ENCODE peak calls at places on chromosomes 3 and 15, in seven cellular contexts. G, S, K, U, E, I and D are unnamed samples. For H3K4me1, the result is how much of the 10 kb centered on the place peaks cover.

GRCh38 chr3:10055097-10055496 is 28.9 kb downstream of the FANCD2 start:
- DNase-seq in G (no peak), S (no peak), K (no peak), U (no peak), E (no peak), I (no peak), D (no peak)

GRCh38 chr15:68258684-68259083 is 18.9 kb upstream of the FEM1B start:
- DNase-seq in G (no peak), S (no peak), K (peak), U (no peak), E (no peak), I (no peak), D (peak)

GRCh38 chr3:161148832-161149475 is 43.8 kb upstream of the B3GALNT1 start:
- DNase-seq in G (no peak), S (no peak), K (no peak), U (no peak), E (no peak), I (peak), D (no peak)

GRCh38 chr3:64341355-64341754 is 116.1 kb upstream of the PRICKLE2 start:
- DNase-seq in G (no peak), S (no peak), K (peak), U (no peak), E (peak), I (peak), D (peak)

GRCh38 chr15:80403712-80404056 is 498 bp upstream of the ARNT2 start:
- DNase-seq in G (no peak), S (no peak), K (no peak), U (no peak), E (no peak), I (peak), D (peak)

GRCh38 chr15:84833447-84833846 is 16.3 kb downstream of the ALPK3 start:
- DNase-seq in G (no peak), S (peak), K (peak), U (peak), E (peak), I (peak), D (no peak)

GRCh38 chr3:59611649-59612431 is 562.0 kb upstream of the CFAP20DC start:
- DNase-seq in G (no peak), S (no peak), K (no peak), U (no peak), E (no peak), I (peak), D (no peak)

GRCh38 chr3:184565421-184566211 is 4.0 kb downstream of the EPHB3 start:
- DNase-seq in G (peak), S (no peak), K (peak), U (no peak), E (peak), I (peak), D (peak)

GRCh38 chr3:151135548-151136337 is 50.3 kb downstream of the MED12L start:
- DNase-seq in G (no peak), S (peak), K (no peak), U (no peak), E (no peak), I (peak), D (no peak)

GRCh38 chr15:53752406-53752805 is 7.1 kb downstream of the WDR72 start:
- DNase-seq in G (no peak), S (no peak), K (no peak), U (no peak), E (no peak), I (no peak), D (no peak)

GRCh38 chr15:95202569-95203349 is 971.4 kb downstream of the MCTP2 start:
- DNase-seq in G (no peak), S (peak), K (peak), U (no peak), E (peak), I (peak), D (no peak)

GRCh38 chr3:127684871-127685707 is 12.3 kb downstream of the ABTB1 start:
- DNase-seq in G (no peak), S (no peak), K (no peak), U (no peak), E (no peak), I (no peak), D (no peak)

GRCh38 chr3:46574263-46574662 is 8.2 kb upstream of the LRRC2 start:
- DNase-seq in G (no peak), S (no peak), K (no peak), U (no peak), E (no peak), I (no peak), D (no peak)

GRCh38 chr3:122942241-122942640 is 85.3 kb downstream of the SEMA5B start:
- DNase-seq in G (no peak), S (no peak), K (peak), U (no peak), E (no peak), I (no peak), D (no peak)

GRCh38 chr3:59411694-59412093 is 361.9 kb upstream of the CFAP20DC start:
- DNase-seq in G (no peak), S (no peak), K (peak), U (no peak), E (peak), I (peak), D (no peak)

GRCh38 chr3:88151358-88151757 is 1.6 kb downstream of the C3orf38 start:
- DNase-seq in G (no peak), S (no peak), K (peak), U (peak), E (no peak), I (peak), D (peak)

GRCh38 chr3:132549890-132550578 is 47.0 kb upstream of the ACKR4 start:
- DNase-seq in G (no peak), S (no peak), K (peak), U (peak), E (peak), I (peak), D (peak)

GRCh38 chr3:134602440-134602814 is 48.4 kb downstream of the KY start:
- DNase-seq in G (no peak), S (no peak), K (no peak), U (no peak), E (no peak), I (no peak), D (no peak)

GRCh38 chr3:48077835-48078234 is 61.6 kb upstream of the MAP4 start:
- DNase-seq in G (no peak), S (no peak), K (peak), U (no peak), E (peak), I (peak), D (peak)

GRCh38 chr3:63076357-63076756 is 201.1 kb upstream of the CADPS start:
- DNase-seq in G (no peak), S (no peak), K (no peak), U (no peak), E (no peak), I (no peak), D (no peak)

GRCh38 chr15:42490246-42490742 is 647 bp downstream of the ZNF106 start:
- DNase-seq in G (no peak), S (no peak), K (no peak), U (peak), E (peak), I (no peak), D (peak)

GRCh38 chr3:71309886-71310285 is 273.6 kb downstream of the FOXP1 start:
- DNase-seq in G (no peak), S (no peak), K (peak), U (no peak), E (peak), I (peak), D (peak)

GRCh38 chr3:9809615-9810356 is at the start of gene TTLL3:
- DNase-seq in G (peak), S (no peak), K (peak), U (peak), E (peak), I (peak), D (peak)

GRCh38 chr3:128424508-128425069 is 42.1 kb downstream of the DNAJB8 start:
- DNase-seq in G (no peak), S (peak), K (peak), U (peak), E (peak), I (peak), D (no peak)

GRCh38 chr3:89144080-89144479 is 36.7 kb downstream of the EPHA3 start:
- DNase-seq in G (no peak), S (no peak), K (no peak), U (no peak), E (no peak), I (no peak), D (no peak)

GRCh38 chr3:119571230-119571629 is 8.1 kb upstream of the ADPRH start:
- DNase-seq in G (no peak), S (no peak), K (no peak), U (no peak), E (no peak), I (no peak), D (no peak)

GRCh38 chr3:13785853-13786455 is 93.9 kb downstream of the WNT7A start:
- DNase-seq in G (no peak), S (no peak), K (no peak), U (no peak), E (no peak), I (no peak), D (no peak)
- H3K9ac ChIP-seq in G (no peak), S (no peak), K (no peak), U (no peak), E (no peak), I (no peak), D (no peak)

GRCh38 chr15:83062768-83063180 is 4.3 kb downstream of the BTBD1 start:
- DNase-seq in G (no peak), S (peak), K (no peak), U (no peak), E (no peak), I (no peak), D (no peak)

GRCh38 chr15:83065431-83065830 is 1.6 kb downstream of the BTBD1 start:
- DNase-seq in G (no peak), S (no peak), K (peak), U (peak), E (no peak), I (no peak), D (peak)

GRCh38 chr15:83063555-83063954 is 3.5 kb downstream of the BTBD1 start:
- DNase-seq in G (no peak), S (no peak), K (no peak), U (no peak), E (no peak), I (no peak), D (no peak)

GRCh38 chr15:83066034-83066760 is 855 bp downstream of the BTBD1 start:
- DNase-seq in G (peak), S (no peak), K (peak), U (peak), E (no peak), I (no peak), D (peak)

GRCh38 chr15:83064859-83065258 is 2.2 kb downstream of the BTBD1 start:
- DNase-seq in G (no peak), S (no peak), K (peak), U (peak), E (peak), I (peak), D (peak)
- H3K4me1 ChIP-seq in G (under half), S (under half), K (under half), U (under half), E (under half), I (under half), D (under half)

GRCh38 chr15:70154440-70155347 is 57.0 kb upstream of the TLE3 start:
- DNase-seq in G (no peak), S (no peak), K (no peak), U (peak), E (peak), I (peak), D (peak)

GRCh38 chr15:70158309-70158995 is 60.7 kb upstream of the TLE3 start:
- DNase-seq in G (no peak), S (no peak), K (no peak), U (no peak), E (no peak), I (no peak), D (no peak)

GRCh38 chr15:70159397-70160009 is 61.8 kb upstream of the TLE3 start:
- DNase-seq in G (no peak), S (no peak), K (no peak), U (no peak), E (no peak), I (no peak), D (no peak)

GRCh38 chr15:70158996-70159355 is 61.3 kb upstream of the TLE3 start:
- DNase-seq in G (no peak), S (no peak), K (no peak), U (no peak), E (no peak), I (no peak), D (no peak)

GRCh38 chr15:70156781-70157261 is 59.1 kb upstream of the TLE3 start:
- DNase-seq in G (no peak), S (no peak), K (peak), U (peak), E (peak), I (peak), D (peak)
- H3K9ac ChIP-seq in G (no peak), S (no peak), K (no peak), U (no peak), E (no peak), I (no peak), D (no peak)

GRCh38 chr3:120766576-120766975 is 24.0 kb downstream of the GTF2E1 start:
- DNase-seq in G (no peak), S (no peak), K (no peak), U (no peak), E (no peak), I (no peak), D (no peak)
- H3K4me1 ChIP-seq in G (under half), S (under half), K (under half), U (under half), E (under half), I (under half), D (under half)